ENCODE peak calls at places on chromosomes 1 and 21, in nine cellular contexts. J is OCI-LY7, N is A549, B is foreskin fibroblast, Y is transverse colon, X is IMR-90, H is uterus, P is fibroblast of lung, E is left ventricle myocardium inferior. K is an unnamed sample.

GRCh38 chr1:24822887-24823286 is 77.6 kb downstream of the CLIC4 start:
- DNase-seq in Y (no peak), P (no peak), N (no peak), B (no peak), X (no peak), J (no peak), H (no peak), E (no peak), K (no peak)

GRCh38 chr21:32046191-32046590 is 173.4 kb downstream of the HUNK start:
- DNase-seq in H (no peak), X (no peak), N (no peak), Y (no peak), P (no peak), J (no peak), B (no peak), E (no peak), K (no peak)

GRCh38 chr21:34166468-34166867 is 93.1 kb downstream of the MRPS6 start:
- DNase-seq in B (no peak), J (peak; percentile 12), E (no peak), X (no peak), H (no peak), Y (no peak), P (peak; percentile 12), N (peak; percentile 4), K (no peak)

GRCh38 chr1:45403298-45404079 is 63.2 kb upstream of the MUTYH start:
- DNase-seq in E (no peak), X (no peak), N (no peak), J (no peak), P (no peak), Y (no peak), H (no peak), B (no peak), K (no peak)

GRCh38 chr21:42193131-42193671 is 25.7 kb upstream of the ABCG1 start:
- DNase-seq in N (no peak), B (no peak), P (no peak), X (no peak), Y (no peak), J (no peak), E (no peak), H (no peak), K (no peak)

GRCh38 chr1:115012006-115012405 is 17.6 kb upstream of the TSHB start:
- DNase-seq in Y (no peak), P (no peak), J (peak; percentile 1), H (no peak), B (no peak), E (no peak), X (no peak), N (no peak), K (no peak)

GRCh38 chr1:211614615-211615014 is 35.7 kb upstream of the SLC30A1 start:
- DNase-seq in B (no peak), H (no peak), P (no peak), X (no peak), N (no peak), Y (no peak), E (no peak), J (no peak), K (no peak)

GRCh38 chr1:154176341-154176740 is 15.6 kb downstream of the TPM3 start:
- DNase-seq in E (no peak), P (peak; percentile 79), Y (peak; percentile 28), H (no peak), J (no peak), N (no peak), B (peak; percentile 64), X (peak; percentile 85), K (peak; percentile 64)

GRCh38 chr21:15841856-15842564 is 112.2 kb downstream of the USP25 start:
- DNase-seq in E (no peak), Y (no peak), J (no peak), H (no peak), B (peak; percentile 34), X (peak; percentile 75), P (peak; percentile 72), N (no peak), K (peak; percentile 19)

GRCh38 chr1:58570817-58571216 is 6.2 kb downstream of the TACSTD2 start:
- DNase-seq in B (no peak), E (no peak), J (no peak), X (no peak), N (no peak), P (no peak), Y (no peak), H (no peak), K (no peak)

DNA sequence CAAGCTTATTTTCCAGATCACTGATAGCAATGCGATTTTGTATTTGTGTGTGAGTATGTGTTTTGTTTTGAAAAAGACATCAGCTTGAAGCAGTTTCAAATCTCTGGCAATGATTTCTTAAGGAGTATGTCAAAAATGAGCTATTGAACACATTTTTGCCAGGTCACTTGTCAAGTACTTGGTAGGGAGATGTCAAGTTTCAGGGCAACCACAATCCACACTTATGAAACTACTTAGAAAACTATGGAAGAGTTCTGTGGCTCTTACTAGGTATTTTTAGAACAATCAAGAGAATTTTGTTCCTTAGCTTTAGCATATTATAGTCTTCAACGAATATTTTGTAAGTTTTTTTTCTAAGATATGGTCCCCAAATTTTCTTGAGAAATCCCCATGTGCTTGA is 318.8 kb upstream of the ZRANB2 start:
- DNase-seq in E (no peak), Y (no peak), N (no peak), P (peak; percentile 12), B (no peak), H (no peak), X (no peak), J (no peak), K (no peak)
- H3K4me3 ChIP-seq in E (no peak overlapping the region), Y (no peak overlapping the region), N (no peak overlapping the region), P (no peak overlapping the region), B (no peak overlapping the region), H (no peak overlapping the region), X (no peak overlapping the region), J (no peak overlapping the region), K (no peak overlapping the region)

DNA sequence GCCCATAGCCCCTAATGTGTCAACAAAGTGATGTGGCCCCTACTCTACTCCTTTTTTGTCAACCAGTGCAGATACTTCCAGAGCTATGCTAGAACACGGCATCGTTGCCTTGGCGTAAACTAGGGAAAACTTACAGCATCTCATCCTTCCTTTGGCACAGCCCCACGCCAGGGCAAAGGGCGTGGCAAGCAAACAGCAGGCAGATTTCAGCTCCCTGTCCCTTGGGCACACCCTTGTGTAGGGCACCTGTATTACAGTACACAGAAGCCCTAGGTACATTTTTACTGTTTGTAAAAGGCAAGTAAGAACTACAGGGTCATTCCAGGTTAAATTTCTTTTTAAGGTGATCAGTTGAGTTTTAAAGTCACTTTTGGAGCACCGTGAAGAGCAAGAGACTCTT is 29.3 kb downstream of the PRDX6 start:
- DNase-seq in J (no peak), N (peak; percentile 63), Y (peak; percentile 82), P (no peak), X (no peak), B (no peak), E (no peak), H (no peak), K (no peak)
- TF ChIP-seq CTCF in J (peak; percentile 34), N (peak; percentile 22), Y (peak; percentile 57), P (no peak), X (no peak), B (no peak), E (no peak), H (no peak), K (peak; percentile 14)

DNA sequence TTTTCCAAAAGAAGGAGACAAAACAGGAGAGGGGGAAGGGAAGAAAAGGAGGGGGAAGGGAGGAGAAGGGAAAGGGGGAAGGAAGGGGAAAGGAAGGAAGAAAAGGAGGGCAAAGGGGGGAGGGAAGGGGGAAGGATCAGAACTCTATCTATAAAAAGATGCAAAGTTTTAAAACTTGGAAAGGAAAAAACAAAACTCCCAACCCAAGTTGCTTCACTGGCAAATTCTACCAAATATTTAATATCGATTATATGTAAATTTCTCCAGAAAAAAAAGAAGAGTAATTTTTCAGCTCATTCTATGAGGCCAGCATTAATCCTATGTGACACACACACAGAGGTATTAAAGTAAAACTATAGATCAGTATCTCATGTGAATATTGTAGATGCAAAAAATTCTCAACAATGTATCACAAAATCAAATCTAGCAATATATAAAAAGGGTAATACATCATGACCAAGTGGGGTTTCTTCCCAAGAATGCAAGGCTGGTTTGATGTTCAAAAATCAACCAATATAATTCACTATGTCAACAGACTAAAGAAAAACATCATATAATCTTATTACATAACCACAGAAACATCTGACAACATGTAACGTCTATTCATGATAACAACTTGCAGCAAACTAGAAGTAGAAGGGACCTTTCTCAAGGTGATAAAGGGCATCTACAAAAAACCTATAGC is 57.9 kb downstream of the MAN1A2 start:
- DNase-seq in E (no peak), N (no peak), H (no peak), P (no peak), Y (no peak), B (no peak), J (no peak), X (no peak), K (no peak)
- H3K4me3 ChIP-seq in E (no peak overlapping the region), N (no peak overlapping the region), H (no peak overlapping the region), P (no peak overlapping the region), Y (no peak overlapping the region), B (no peak overlapping the region), J (no peak overlapping the region), X (no peak overlapping the region), K (no peak overlapping the region)

DNA sequence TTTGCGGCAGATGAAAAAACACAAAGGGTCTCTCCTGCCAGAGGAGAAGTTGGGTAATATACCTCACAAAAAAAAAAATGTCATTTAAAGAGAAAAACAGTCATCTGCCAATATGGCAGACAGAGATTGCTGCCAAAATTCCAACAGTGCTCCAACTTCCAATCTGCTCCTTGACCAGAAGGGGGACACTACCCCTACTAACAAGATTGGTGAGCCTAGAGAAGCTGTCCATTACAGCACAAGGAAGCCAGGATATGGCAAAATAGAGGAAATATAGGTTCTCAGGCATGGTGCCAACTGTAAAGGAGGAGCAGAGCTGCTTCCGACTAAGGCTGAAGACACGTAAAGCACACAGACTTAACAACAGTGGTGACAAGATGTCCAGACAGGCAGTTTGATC is 453.5 kb downstream of the TTLL7 start:
- DNase-seq in X (no peak), B (no peak), Y (no peak), E (no peak), P (no peak), N (peak; percentile 1), J (peak; percentile 9), H (no peak), K (no peak)
- TF ChIP-seq CTCF in X (no peak), B (no peak), Y (no peak), E (no peak), P (no peak), N (no peak), J (peak; percentile 44), H (no peak), K (peak; percentile 33)